ENCODE peak calls at places on chromosomes 12 and 14, in four cellular contexts. N is body of pancreas, M is Caco-2, O is HCT116. W is an unnamed sample.

GRCh38 chr14:59254911-59255545 is 66.6 kb downstream of the DAAM1 start:
- DNase-seq in N (no peak), O (no peak), M (no peak), W (peak)

GRCh38 chr12:89540586-89540985 is 14.7 kb upstream of the POC1B start:
- DNase-seq in M (no peak), N (no peak), O (no peak), W (no peak)

GRCh38 chr12:69900720-69901131 is 75.7 kb downstream of the MYRFL start:
- DNase-seq in N (peak), M (peak), O (peak), W (peak)

GRCh38 chr12:53344824-53345485 is 8.8 kb upstream of the SP7 start:
- DNase-seq in M (peak), O (no peak), N (peak), W (peak)

GRCh38 chr12:3244219-3244750 is 167.1 kb downstream of the TSPAN9 start:
- DNase-seq in M (no peak), N (no peak), O (no peak), W (no peak)

GRCh38 chr12:31705651-31706050 is 23.2 kb downstream of the AMN1 start:
- DNase-seq in O (no peak), N (no peak), M (no peak), W (no peak)

GRCh38 chr12:123421314-123421713 is 15.2 kb downstream of the RILPL2 start:
- DNase-seq in O (no peak), M (no peak), N (no peak), W (no peak)

GRCh38 chr14:65533736-65534404 is 121.3 kb downstream of the FUT8 start:
- DNase-seq in O (no peak), N (no peak), M (no peak), W (no peak)

GRCh38 chr14:63493246-63493645 is 49.9 kb downstream of the PPP2R5E start:
- DNase-seq in O (peak), N (no peak), M (no peak), W (no peak)

GRCh38 chr12:66633676-66634075 is 45.2 kb downstream of the GRIP1 start:
- DNase-seq in N (no peak), O (no peak), M (no peak), W (peak)

GRCh38 chr12:59946635-59947034 is 350.8 kb downstream of the SLC16A7 start:
- DNase-seq in O (no peak), M (no peak), N (no peak), W (no peak)

GRCh38 chr14:104007121-104007520 is 64.8 kb upstream of the RD3L start:
- DNase-seq in M (no peak), N (no peak), O (no peak), W (no peak)

GRCh38 chr14:72590577-72590976 is 303.3 kb downstream of the DPF3 start:
- DNase-seq in N (no peak), M (no peak), O (no peak), W (no peak)

GRCh38 chr14:51716610-51717009 is 64.9 kb downstream of the FRMD6 start:
- DNase-seq in N (no peak), O (no peak), M (no peak), W (no peak)

GRCh38 chr12:122743895-122744525 is 8.6 kb upstream of the DENR start:
- DNase-seq in M (no peak), O (no peak), N (no peak), W (no peak)

GRCh38 chr12:30417697-30418231 is 277.9 kb downstream of the IPO8 start:
- DNase-seq in N (no peak), M (no peak), O (peak), W (peak)

GRCh38 chr12:42468853-42469252 is 120.7 kb downstream of the PRICKLE1 start:
- DNase-seq in O (no peak), M (no peak), N (no peak), W (no peak)

GRCh38 chr12:8779862-8780261 is 42.6 kb upstream of the A2ML1 start:
- DNase-seq in O (no peak), M (no peak), N (no peak), W (no peak)

GRCh38 chr12:8781326-8781725 is 41.1 kb upstream of the A2ML1 start:
- DNase-seq in M (no peak), N (no peak), O (no peak), W (no peak)

GRCh38 chr12:8779281-8779680 is 43.1 kb upstream of the A2ML1 start:
- DNase-seq in O (no peak), M (no peak), N (no peak), W (no peak)

GRCh38 chr12:8784464-8784863 is 38.0 kb upstream of the A2ML1 start:
- DNase-seq in N (no peak), O (no peak), M (no peak), W (no peak)

DNA sequence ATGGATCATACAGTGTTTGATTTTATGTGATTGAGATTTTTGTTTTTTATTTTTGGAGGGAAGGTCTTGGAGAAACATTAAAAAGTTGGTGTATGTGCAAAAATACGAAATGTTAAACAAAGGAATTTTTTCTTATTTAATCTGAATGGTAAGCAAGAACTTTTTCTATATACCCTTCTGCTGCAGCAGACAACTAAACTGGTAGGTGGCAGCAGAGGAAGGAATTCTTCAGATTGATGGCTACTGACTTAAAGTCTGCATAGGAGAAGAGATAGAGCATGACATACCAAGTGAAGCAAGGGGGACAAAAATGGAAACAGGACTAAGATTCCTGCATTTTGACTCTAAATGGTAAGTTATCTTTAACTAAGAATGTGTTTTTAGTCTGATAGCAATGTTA is 42.0 kb upstream of the A2ML1 start:
- DNase-seq in O (peak), N (no peak), M (no peak), W (peak)
- TF ChIP-seq CTCF in O (peak), N (no peak), M (peak), W (peak)

DNA sequence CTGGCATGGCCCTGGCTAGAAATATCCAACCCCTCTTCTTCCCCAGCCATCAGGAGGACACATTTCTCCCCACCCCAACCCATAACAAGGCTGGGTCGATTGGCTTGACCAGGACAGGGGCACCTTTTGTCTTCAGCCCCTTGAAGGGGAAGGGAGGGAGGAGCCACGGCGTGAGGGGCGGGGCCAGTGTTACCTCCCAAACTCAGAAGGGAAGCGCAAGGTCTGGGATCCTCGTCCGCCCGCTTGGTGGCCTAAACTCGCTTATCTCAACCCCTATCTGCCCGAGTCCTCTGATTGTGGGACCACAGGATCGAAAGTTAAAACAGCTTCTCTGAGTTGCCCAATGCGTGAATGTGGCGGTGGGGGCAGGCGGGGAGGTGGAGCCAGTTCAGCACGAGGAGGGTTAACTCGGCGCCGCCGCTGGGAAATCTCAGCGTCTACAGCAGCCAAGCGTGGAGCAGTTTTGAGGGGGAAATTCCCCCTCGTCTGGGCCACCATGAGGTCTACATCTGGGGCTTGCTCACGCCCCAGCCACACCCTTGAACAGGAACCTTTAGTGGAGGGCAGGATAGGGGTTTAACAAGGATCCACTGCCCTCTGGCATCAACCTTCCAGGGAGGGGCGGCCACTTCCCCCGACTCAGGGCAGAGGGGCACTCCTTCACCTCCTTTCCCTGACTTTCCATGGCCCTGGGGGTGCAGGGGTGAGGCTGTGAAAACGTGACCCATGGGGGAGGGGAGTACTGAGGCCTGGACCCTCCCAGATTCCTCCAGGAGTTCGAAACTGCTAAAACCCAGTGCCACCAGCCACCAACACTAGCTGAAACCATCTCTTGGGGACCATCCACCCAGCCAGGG is 745 bp downstream of the STAT6 start:
- DNase-seq in M (peak), O (no peak), N (peak), W (peak)
- TF ChIP-seq CTCF in M (no peak), O (no peak), N (no peak), W (no peak)

GRCh38 chr14:33508663-33509062 is 442.2 kb downstream of the EGLN3 start:
- DNase-seq in M (no peak), N (no peak), O (no peak), W (no peak)

GRCh38 chr14:33512201-33512600 is 438.7 kb downstream of the EGLN3 start:
- DNase-seq in O (no peak), N (no peak), M (no peak), W (peak)

GRCh38 chr14:33509927-33510535 is 440.8 kb downstream of the EGLN3 start:
- DNase-seq in O (no peak), M (no peak), N (no peak), W (peak)

GRCh38 chr14:33509454-33509853 is 441.4 kb downstream of the EGLN3 start:
- DNase-seq in O (no peak), M (no peak), N (no peak), W (no peak)

GRCh38 chr14:33510991-33511390 is 439.9 kb downstream of the EGLN3 start:
- DNase-seq in M (no peak), O (no peak), N (no peak), W (no peak)
- TF ChIP-seq CTCF in M (no peak), O (no peak), N (no peak), W (no peak)

GRCh38 chr12:51817027-51817953 is 31.2 kb downstream of the FIGNL2 start:
- DNase-seq in M (no peak), N (no peak), O (no peak), W (no peak)

GRCh38 chr12:51812871-51813270 is 35.6 kb downstream of the FIGNL2 start:
- DNase-seq in N (no peak), O (no peak), M (no peak), W (no peak)

GRCh38 chr12:51815571-51815970 is 32.9 kb downstream of the FIGNL2 start:
- DNase-seq in O (no peak), N (no peak), M (no peak), W (no peak)

GRCh38 chr12:51813931-51814310 is 34.6 kb downstream of the FIGNL2 start:
- DNase-seq in M (no peak), N (no peak), O (no peak), W (no peak)

DNA sequence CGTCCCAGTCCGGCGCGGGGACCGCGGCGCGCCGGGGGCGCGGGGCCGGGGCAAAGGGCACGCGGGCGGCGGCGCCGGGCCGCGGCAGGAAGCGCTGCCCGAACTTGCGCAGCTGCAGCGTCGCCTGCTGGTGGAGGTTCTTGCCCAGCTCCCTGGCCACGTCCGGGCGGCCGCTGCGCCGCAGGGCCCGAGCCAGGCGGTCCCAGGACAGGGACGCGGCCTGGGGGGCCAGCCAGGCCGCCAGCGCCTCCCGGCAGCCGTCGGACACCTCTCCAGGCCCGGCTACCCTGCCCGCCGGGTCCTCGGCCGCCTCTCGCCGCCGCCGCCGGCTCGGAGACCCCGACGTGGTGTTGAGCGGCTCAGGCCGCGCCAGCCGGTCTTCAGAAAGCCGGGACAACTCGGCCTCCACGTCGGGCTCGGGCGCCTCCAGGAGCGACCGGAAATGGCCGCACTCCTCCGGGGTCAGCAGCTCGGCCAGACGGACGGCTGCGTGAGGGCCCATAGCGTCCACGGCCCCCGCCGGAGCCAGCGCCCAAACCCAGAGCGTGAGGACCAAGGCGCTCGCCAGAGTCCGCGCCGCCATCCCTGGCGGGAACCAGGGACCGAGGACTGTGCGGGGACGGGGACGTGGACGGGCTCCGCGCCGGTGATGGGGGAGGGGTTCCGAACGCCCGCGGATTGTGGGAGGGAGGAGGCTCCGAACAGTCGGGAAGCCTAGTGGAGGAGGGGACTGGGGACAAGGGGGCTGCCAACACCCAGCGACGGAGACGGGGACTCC is 34.0 kb downstream of the FIGNL2 start:
- DNase-seq in N (peak), O (no peak), M (peak), W (peak)
- TF ChIP-seq CTCF in N (peak), O (peak), M (peak), W (peak)

GRCh38 chr12:95740751-95741150 is 49.8 kb downstream of the NTN4 start:
- DNase-seq in M (no peak), O (no peak), N (peak), W (no peak)

GRCh38 chr12:95738024-95738611 is 52.4 kb downstream of the NTN4 start:
- DNase-seq in O (no peak), N (peak), M (peak), W (no peak)

GRCh38 chr12:95733156-95733825 is 57.3 kb downstream of the NTN4 start:
- DNase-seq in M (no peak), O (no peak), N (no peak), W (peak)

GRCh38 chr12:95739561-95740313 is 50.8 kb downstream of the NTN4 start:
- DNase-seq in O (no peak), N (peak), M (no peak), W (peak)

DNA sequence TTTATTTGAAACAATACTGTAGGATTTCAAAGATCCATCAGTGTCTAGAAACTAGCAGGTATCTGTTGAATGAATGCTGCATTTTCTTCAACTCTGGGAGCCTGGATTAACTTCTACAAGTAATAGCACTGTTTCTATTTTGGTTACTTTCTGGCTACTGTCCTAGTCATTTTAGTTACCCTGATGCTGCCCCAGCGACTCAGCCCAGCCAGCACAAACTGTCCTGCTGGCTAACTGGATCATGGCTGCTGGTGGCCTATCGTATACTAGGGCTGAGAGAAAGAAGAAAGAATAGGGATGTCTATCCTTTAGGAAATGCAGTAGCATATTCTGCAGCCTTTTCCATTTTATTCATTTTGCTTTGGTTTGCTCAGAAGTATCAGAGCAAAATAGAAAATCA is 53.9 kb downstream of the NTN4 start:
- DNase-seq in N (peak), O (no peak), M (no peak), W (peak)
- TF ChIP-seq CTCF in N (no peak), O (no peak), M (no peak), W (no peak)

W was measured in fibroblast of the aortic adventitia.